ENCODE peak calls at places on chromosome 21, in four cellular contexts. N, Z, C and L are unnamed samples.

GRCh38 chr21:27694667-27695066 is 727.8 kb upstream of the ADAMTS5 start:
- DNase-seq in N (no peak), Z (no peak), C (no peak), L (no peak)

GRCh38 chr21:35905973-35906357 is 154.4 kb downstream of the SETD4 start:
- DNase-seq in N (no peak), Z (no peak), C (no peak), L (no peak)

GRCh38 chr21:33230518-33231324 is 983 bp downstream of the IFNAR2 start:
- DNase-seq in N (peak; percentile 75), Z (peak; percentile 49), C (peak; percentile 63), L (peak; percentile 72)

GRCh38 chr21:34748862-34749261 is 80.1 kb downstream of the CLIC6 start:
- DNase-seq in N (no peak), Z (no peak), C (no peak), L (no peak)

GRCh38 chr21:29261555-29262540 is 36.9 kb upstream of the BACH1 start:
- DNase-seq in N (no peak), Z (no peak), C (no peak), L (no peak)

GRCh38 chr21:33198346-33199135 is 31.2 kb upstream of the IFNAR2 start:
- DNase-seq in N (peak; percentile 63), Z (peak; percentile 46), C (no peak), L (peak; percentile 78)

GRCh38 chr21:14551741-14552140 is 5.6 kb upstream of the SAMSN1 start:
- DNase-seq in N (no peak), Z (no peak), C (no peak), L (no peak)

GRCh38 chr21:40760811-40761210 is 86.1 kb downstream of the DSCAM start:
- DNase-seq in N (no peak), Z (no peak), C (no peak), L (no peak)

GRCh38 chr21:36250423-36251075 is 69.4 kb upstream of the MORC3 start:
- DNase-seq in N (no peak), Z (no peak), C (no peak), L (no peak)

GRCh38 chr21:35210093-35210492 is 161.0 kb upstream of the RUNX1 start:
- DNase-seq in N (no peak), Z (no peak), C (no peak), L (no peak)

GRCh38 chr21:35840197-35840799 is 220.0 kb downstream of the SETD4 start:
- DNase-seq in N (peak; percentile 91), Z (peak; percentile 56), C (peak; percentile 47), L (peak; percentile 52)

GRCh38 chr21:27647401-27647800 is 680.5 kb upstream of the ADAMTS5 start:
- DNase-seq in N (no peak), Z (no peak), C (no peak), L (no peak)

GRCh38 chr21:16305686-16306085 is 575.9 kb downstream of the USP25 start:
- DNase-seq in N (no peak), Z (no peak), C (no peak), L (no peak)

GRCh38 chr21:15741510-15741909 is 11.7 kb downstream of the USP25 start:
- DNase-seq in N (peak; percentile 67), Z (no peak), C (no peak), L (no peak)

GRCh38 chr21:27476696-27477095 is 509.8 kb upstream of the ADAMTS5 start:
- DNase-seq in N (peak; percentile 62), Z (no peak), C (no peak), L (no peak)

GRCh38 chr21:25563399-25564116 is 43.7 kb downstream of the MRPL39 start:
- DNase-seq in N (no peak), Z (no peak), C (no peak), L (no peak)

GRCh38 chr21:30194701-30195299 is 21.1 kb downstream of the CLDN8 start:
- DNase-seq in N (no peak), Z (no peak), C (peak; percentile 11), L (no peak)

GRCh38 chr21:40752125-40752524 is 94.8 kb downstream of the DSCAM start:
- DNase-seq in N (no peak), Z (no peak), C (no peak), L (no peak)

GRCh38 chr21:40567511-40567910 is 279.4 kb downstream of the DSCAM start:
- DNase-seq in N (no peak), Z (no peak), C (no peak), L (no peak)

GRCh38 chr21:37869661-37870060 is 46.6 kb downstream of the KCNJ6 start:
- DNase-seq in N (no peak), Z (no peak), C (no peak), L (no peak)

GRCh38 chr21:37263827-37264226 is 3.3 kb downstream of the VPS26C start:
- DNase-seq in N (peak; percentile 15), Z (peak; percentile 59), C (no peak), L (no peak)

GRCh38 chr21:17775431-17776126 is 43.6 kb downstream of the C21orf91 start:
- DNase-seq in N (no peak), Z (no peak), C (no peak), L (no peak)

GRCh38 chr21:39204134-39204533 is 20.9 kb upstream of the PSMG1 start:
- DNase-seq in N (no peak), Z (no peak), C (no peak), L (no peak)

GRCh38 chr21:20661745-20662470 is 336.3 kb upstream of the NCAM2 start:
- DNase-seq in N (no peak), Z (no peak), C (no peak), L (no peak)

GRCh38 chr21:38244885-38245869 is 11.6 kb upstream of the KCNJ15 start:
- DNase-seq in N (peak; percentile 98), Z (no peak), C (peak; percentile 61), L (no peak)

DNA sequence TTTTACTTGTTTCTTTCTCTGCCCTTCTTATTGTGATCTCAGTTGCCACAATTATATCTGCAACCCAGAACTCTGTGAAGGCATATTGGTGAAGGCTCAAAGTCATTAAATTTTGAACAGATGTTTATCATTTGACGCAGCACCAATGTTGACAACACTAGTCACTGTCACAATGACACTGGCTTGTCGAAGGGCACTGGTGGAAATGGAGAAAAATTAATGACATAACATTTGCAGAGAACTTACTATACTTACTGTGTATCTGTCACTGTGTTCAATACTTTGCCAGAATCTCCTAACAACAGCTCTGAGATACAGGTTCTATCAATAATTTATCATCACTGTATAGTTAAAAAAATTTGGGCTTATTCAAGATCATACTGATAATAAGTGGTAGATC is 1213.7 kb downstream of the NCAM2 start:
- DNase-seq in N (no peak), Z (no peak), C (no peak), L (no peak)
- TF ChIP-seq POLR2A in N (no peak), Z (no peak), C (no peak), L (no peak)

DNA sequence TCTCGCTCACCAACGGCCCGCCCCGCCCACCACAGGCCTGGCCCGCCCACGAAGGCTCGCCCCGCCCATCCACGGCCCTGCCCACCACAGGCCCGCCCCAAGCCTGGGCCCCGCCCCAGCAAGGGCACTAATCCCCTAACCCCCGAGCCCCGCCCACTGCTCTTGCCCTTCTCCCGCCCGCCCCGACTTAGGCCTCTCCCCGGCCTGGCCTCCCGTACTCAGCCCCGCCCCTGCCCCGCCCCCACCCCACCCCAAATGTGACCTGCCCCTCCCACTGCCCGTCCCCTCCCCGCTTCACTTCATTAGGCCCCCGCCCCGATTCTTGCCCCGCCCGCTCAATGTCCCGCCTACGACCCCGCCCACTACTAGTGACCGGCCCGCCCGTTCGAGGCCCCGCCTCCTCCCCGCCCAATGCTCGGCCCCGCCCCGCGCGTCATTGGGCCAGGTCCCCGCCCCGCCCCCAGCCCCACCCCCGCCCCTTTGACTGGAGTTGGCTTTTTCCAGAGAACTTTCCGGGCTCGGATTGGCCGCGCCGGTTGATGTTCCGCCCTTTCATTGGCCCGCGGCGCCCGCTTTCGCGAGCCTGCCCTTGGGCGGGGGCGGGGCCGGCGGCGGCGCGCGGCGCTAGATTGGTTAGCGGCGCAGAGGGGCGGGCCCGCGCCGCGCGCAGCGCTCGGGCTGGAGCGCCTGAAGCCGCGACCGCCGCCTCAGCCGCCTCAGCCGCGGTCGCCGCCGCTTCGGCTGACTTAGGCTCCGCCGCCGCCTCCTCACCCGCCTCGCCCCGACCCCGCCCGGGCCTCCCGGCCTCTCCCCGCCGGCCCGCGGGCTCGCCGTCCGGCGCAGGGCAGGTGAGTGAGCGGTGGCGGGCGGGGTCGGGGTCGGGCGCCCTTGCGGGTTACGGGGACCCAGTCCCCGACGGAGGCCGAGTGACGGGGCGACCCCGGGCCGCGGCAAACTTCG is at the start of gene PCBP3:
- DNase-seq in N (peak; percentile 89), Z (peak; percentile 96), C (no peak), L (peak; percentile 98)
- TF ChIP-seq POLR2A in N (peak; percentile 86), Z (peak; percentile 85), C (no peak), L (no peak)

GRCh38 chr21:42386034-42386591 is 9.7 kb downstream of the TMPRSS3 start:
- DNase-seq in N (no peak), Z (no peak), C (no peak), L (no peak)
- TF ChIP-seq POLR2A in N (no peak), Z (no peak), C (no peak), L (no peak)

GRCh38 chr21:42514883-42515228 is 1.2 kb downstream of the SLC37A1 start:
- DNase-seq in N (no peak), Z (no peak), C (no peak), L (no peak)

GRCh38 chr21:42515708-42516502 is 2.3 kb downstream of the SLC37A1 start:
- DNase-seq in N (no peak), Z (no peak), C (no peak), L (no peak)

GRCh38 chr21:42512346-42513034 is 1.2 kb upstream of the SLC37A1 start:
- DNase-seq in N (no peak), Z (no peak), C (no peak), L (no peak)

GRCh38 chr21:42513151-42513984 is at the start of gene SLC37A1:
- DNase-seq in N (no peak), Z (no peak), C (no peak), L (no peak)

GRCh38 chr21:42513985-42514882 is 582 bp downstream of the SLC37A1 start:
- DNase-seq in N (no peak), Z (peak; percentile 68), C (no peak), L (peak; percentile 67)
- TF ChIP-seq POLR2A in N (no peak), Z (peak; percentile 62), C (no peak), L (no peak)

DNA sequence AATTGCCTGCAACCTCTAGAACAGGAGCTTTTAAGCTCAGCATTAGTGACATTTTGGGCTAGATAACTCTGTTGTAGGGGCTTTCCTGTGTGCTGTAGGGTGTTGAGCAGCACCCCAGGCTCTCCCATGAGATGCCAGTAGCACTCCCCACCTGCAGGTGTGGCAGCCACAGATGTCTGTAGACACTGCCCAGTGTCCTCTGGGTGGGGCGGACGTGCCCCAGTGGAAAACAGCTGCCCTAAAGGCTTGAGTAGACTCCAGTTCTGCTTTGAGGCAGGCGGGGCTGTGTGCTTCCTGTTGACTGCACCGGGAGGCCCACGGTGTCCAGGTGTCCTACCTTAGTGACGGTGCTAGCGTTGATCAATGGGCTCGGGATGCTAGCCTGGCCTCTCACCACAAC is 16.9 kb upstream of the PWP2 start:
- DNase-seq in N (no peak), Z (no peak), C (no peak), L (no peak)
- TF ChIP-seq POLR2A in N (no peak), Z (no peak), C (no peak), L (no peak)

GRCh38 chr21:31343680-31344480 is at the start of gene TIAM1:
- DNase-seq in N (peak; percentile 66), Z (no peak), C (peak; percentile 72), L (peak; percentile 49)
- TF ChIP-seq POLR2A in N (no peak), Z (no peak), C (peak; percentile 82), L (no peak)